ENCODE peak calls at places on chromosomes 12 and 14, in eight cellular contexts. M, E, A, V, T, G, Z and L are unnamed samples.

GRCh38 chr12:24848941-24849477 is 99.9 kb downstream of the BCAT1 start:
- DNase-seq in M (no peak), E (no peak), A (peak; percentile 78), V (no peak), T (no peak), G (no peak), Z (no peak), L (no peak)

GRCh38 chr14:21308132-21308478 is 28.2 kb downstream of the RPGRIP1 start:
- DNase-seq in M (no peak), E (no peak), A (no peak), V (no peak), T (no peak), G (peak; percentile 58), Z (no peak), L (no peak)

GRCh38 chr12:55428844-55429243 is 2.8 kb downstream of the OR6C76 start:
- DNase-seq in M (no peak), E (no peak), A (no peak), V (no peak), T (no peak), G (no peak), Z (no peak), L (no peak)

GRCh38 chr12:47808049-47808448 is 11.7 kb downstream of the HDAC7 start:
- DNase-seq in M (no peak), E (peak; percentile 80), A (no peak), V (no peak), T (peak; percentile 57), G (no peak), Z (no peak), L (peak; percentile 50)

GRCh38 chr12:110035534-110036104 is 12.7 kb downstream of the C12orf76 start:
- DNase-seq in M (no peak), E (no peak), A (no peak), V (no peak), T (no peak), G (no peak), Z (no peak), L (no peak)

GRCh38 chr12:1365703-1366102 is 228.7 kb downstream of the FBXL14 start:
- DNase-seq in M (no peak), E (no peak), A (no peak), V (no peak), T (no peak), G (no peak), Z (no peak), L (no peak)

GRCh38 chr12:62621239-62621638 is 154.6 kb downstream of the MON2 start:
- DNase-seq in M (no peak), E (no peak), A (no peak), V (no peak), T (no peak), G (no peak), Z (no peak), L (no peak)

GRCh38 chr14:101357559-101358319 is 203.6 kb upstream of the DIO3 start:
- DNase-seq in M (peak; percentile 9), E (no peak), A (no peak), V (no peak), T (no peak), G (no peak), Z (no peak), L (no peak)

GRCh38 chr12:55697686-55698085 is 10.0 kb downstream of the ITGA7 start:
- DNase-seq in M (peak; percentile 5), E (no peak), A (no peak), V (no peak), T (no peak), G (no peak), Z (no peak), L (no peak)

GRCh38 chr12:79194595-79194994 is 330.0 kb downstream of the SYT1 start:
- DNase-seq in M (no peak), E (no peak), A (no peak), V (no peak), T (no peak), G (no peak), Z (no peak), L (no peak)

GRCh38 chr12:48770756-48771155 is 18.1 kb downstream of the ADCY6 start:
- DNase-seq in M (no peak), E (no peak), A (no peak), V (no peak), T (no peak), G (no peak), Z (no peak), L (no peak)

GRCh38 chr14:77498120-77498979 is at the start of gene ISM2:
- DNase-seq in M (peak; percentile 27), E (peak; percentile 31), A (peak; percentile 18), V (no peak), T (no peak), G (peak; percentile 32), Z (peak; percentile 63), L (peak; percentile 23)

GRCh38 chr14:85471156-85471555 is 58.8 kb upstream of the FLRT2 start:
- DNase-seq in M (no peak), E (no peak), A (no peak), V (no peak), T (no peak), G (no peak), Z (no peak), L (no peak)

GRCh38 chr14:104522926-104523545 is 56.5 kb upstream of the C14orf180 start:
- DNase-seq in M (no peak), E (no peak), A (no peak), V (no peak), T (no peak), G (no peak), Z (no peak), L (no peak)

GRCh38 chr12:121107681-121108080 is 25.0 kb upstream of the P2RX7 start:
- DNase-seq in M (no peak), E (no peak), A (no peak), V (no peak), T (no peak), G (no peak), Z (no peak), L (no peak)

GRCh38 chr12:7959278-7960063 is 23.5 kb upstream of the SLC2A3 start:
- DNase-seq in M (no peak), E (peak; percentile 90), A (no peak), V (peak; percentile 95), T (no peak), G (no peak), Z (peak; percentile 70), L (no peak)

GRCh38 chr14:81018714-81019512 is 63.5 kb downstream of the TSHR start:
- DNase-seq in M (no peak), E (no peak), A (no peak), V (no peak), T (no peak), G (no peak), Z (no peak), L (no peak)

GRCh38 chr14:69719501-69719951 is 47.4 kb upstream of the SRSF5 start:
- DNase-seq in M (peak; percentile 59), E (peak; percentile 79), A (no peak), V (no peak), T (no peak), G (no peak), Z (peak; percentile 33), L (peak; percentile 50)

GRCh38 chr12:96774501-96775256 is 132.4 kb upstream of the NEDD1 start:
- DNase-seq in M (no peak), E (no peak), A (no peak), V (no peak), T (no peak), G (peak; percentile 75), Z (no peak), L (no peak)

GRCh38 chr12:124685689-124685993 is 118.2 kb upstream of the NCOR2 start:
- DNase-seq in M (no peak), E (no peak), A (no peak), V (no peak), T (no peak), G (no peak), Z (no peak), L (no peak)

GRCh38 chr14:88901199-88901588 is 76.7 kb downstream of the TTC8 start:
- DNase-seq in M (no peak), E (no peak), A (no peak), V (no peak), T (no peak), G (no peak), Z (no peak), L (no peak)

GRCh38 chr12:95956557-95957145 is 13.5 kb downstream of the AMDHD1 start:
- DNase-seq in M (no peak), E (no peak), A (no peak), V (no peak), T (no peak), G (no peak), Z (peak; percentile 33), L (no peak)

GRCh38 chr12:49059063-49059384 is 1.6 kb downstream of the KMT2D start:
- DNase-seq in M (no peak), E (no peak), A (no peak), V (no peak), T (no peak), G (no peak), Z (no peak), L (no peak)

GRCh38 chr12:19683178-19683927 is 244.1 kb downstream of the AEBP2 start:
- DNase-seq in M (no peak), E (no peak), A (no peak), V (no peak), T (no peak), G (peak; percentile 46), Z (no peak), L (no peak)

GRCh38 chr12:19675361-19675760 is 236.1 kb downstream of the AEBP2 start:
- DNase-seq in M (no peak), E (no peak), A (no peak), V (no peak), T (no peak), G (no peak), Z (no peak), L (no peak)

DNA sequence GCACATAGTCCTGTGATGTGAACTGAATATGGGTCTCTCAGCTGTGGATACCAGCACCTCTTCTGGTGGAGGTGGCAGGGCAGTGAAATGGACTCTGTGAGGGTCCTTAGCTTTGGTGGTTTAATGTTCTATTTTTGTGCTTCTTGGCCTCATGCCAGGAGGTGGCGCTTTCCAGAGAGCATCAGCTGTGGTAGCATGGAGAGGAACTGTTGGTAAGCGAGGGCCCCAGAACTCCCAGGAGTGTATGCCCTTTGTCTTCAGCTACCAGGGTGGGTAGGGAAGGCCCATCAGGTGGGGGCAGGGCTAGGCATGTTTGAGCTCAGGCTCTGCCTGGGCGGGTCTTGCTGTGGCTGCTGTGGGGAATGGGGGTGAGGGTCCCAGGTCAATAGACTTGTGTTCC is 241.7 kb downstream of the AEBP2 start:
- DNase-seq in M (no peak), E (peak; percentile 34), A (no peak), V (no peak), T (no peak), G (no peak), Z (peak; percentile 44), L (no peak)
- TF ChIP-seq CTCF in M (no peak), E (no peak), A (no peak), V (no peak), T (no peak), G (no peak), Z (no peak), L (no peak)

GRCh38 chr12:70577283-70577634 is 60.0 kb downstream of the PTPRB start:
- DNase-seq in M (no peak), E (no peak), A (no peak), V (no peak), T (no peak), G (no peak), Z (no peak), L (no peak)
- TF ChIP-seq CTCF in M (no peak), E (no peak), A (no peak), V (no peak), T (no peak), G (no peak), Z (no peak), L (no peak)

GRCh38 chr12:118164798-118165486 is 29.0 kb downstream of the PEBP1 start:
- DNase-seq in M (no peak), E (peak; percentile 41), A (peak; percentile 29), V (no peak), T (peak; percentile 53), G (peak; percentile 48), Z (peak; percentile 59), L (no peak)
- TF ChIP-seq CTCF in M (peak; percentile 24), E (peak; percentile 27), A (peak; percentile 47), V (no peak), T (peak; percentile 59), G (peak; percentile 68), Z (peak; percentile 36), L (peak; percentile 52)

GRCh38 chr12:91766454-91766853 is 379.2 kb downstream of the BTG1 start:
- DNase-seq in M (no peak), E (no peak), A (no peak), V (no peak), T (no peak), G (no peak), Z (no peak), L (no peak)
- TF ChIP-seq CTCF in M (no peak), E (no peak), A (no peak), V (no peak), T (no peak), G (no peak), Z (no peak), L (no peak)